ENCODE peak calls at places on chromosomes 7 and 10, in four cellular contexts. R is Daoy; X is stimulated activated CD8-positive, alpha-beta memory T cell treated with anti-CD3 and anti-CD28 coated beads, Interleukin-4, amount 100 ng/mL, for 1 hour; G is nucleus accumbens. N is an unnamed sample.

GRCh38 chr10:113679463-113680171 is at the start of gene CASP7:
- DNase-seq in R (peak), X (peak), G (peak), N (peak)

GRCh38 chr10:69409968-69410367 is 6.8 kb downstream of the TACR2 start:
- DNase-seq in R (no peak), X (no peak), G (no peak), N (no peak)

GRCh38 chr10:92181575-92181974 is 109.3 kb downstream of the CPEB3 start:
- DNase-seq in R (no peak), X (no peak), G (no peak), N (peak)

GRCh38 chr10:112183329-112184051 is at the start of gene GPAM:
- DNase-seq in R (peak), X (peak), G (peak), N (peak)

GRCh38 chr7:70498633-70499032 is 633.3 kb upstream of the GALNT17 start:
- DNase-seq in R (no peak), X (no peak), G (no peak), N (no peak)

GRCh38 chr7:151251328-151251925 is 2.9 kb upstream of the SMARCD3 start:
- DNase-seq in R (peak), X (no peak), G (peak), N (no peak)

GRCh38 chr7:925601-926000 is 28.9 kb downstream of the ADAP1 start:
- DNase-seq in R (peak), X (peak), G (no peak), N (no peak)

GRCh38 chr7:51224811-51225581 is 91.6 kb downstream of the COBL start:
- DNase-seq in R (peak), X (no peak), G (no peak), N (peak)

GRCh38 chr7:151815419-151815818 is 61.5 kb downstream of the PRKAG2 start:
- DNase-seq in R (no peak), X (no peak), G (no peak), N (no peak)

GRCh38 chr10:100291356-100291755 is 4.9 kb upstream of the BLOC1S2 start:
- DNase-seq in R (no peak), X (no peak), G (no peak), N (no peak)

GRCh38 chr7:55052726-55053431 is 34.1 kb downstream of the EGFR start:
- DNase-seq in R (peak), X (no peak), G (no peak), N (no peak)

GRCh38 chr7:157577061-157577460 is 240.3 kb downstream of the DNAJB6 start:
- DNase-seq in R (no peak), X (no peak), G (no peak), N (no peak)

GRCh38 chr7:32616625-32617024 is 121.3 kb downstream of the AVL9 start:
- DNase-seq in R (peak), X (no peak), G (no peak), N (no peak)

GRCh38 chr7:71193099-71193810 is 61.3 kb downstream of the GALNT17 start:
- DNase-seq in R (no peak), X (no peak), G (no peak), N (no peak)

GRCh38 chr10:95906675-95907453 is 911 bp upstream of the CC2D2B start:
- DNase-seq in R (peak), X (peak), G (no peak), N (peak)

GRCh38 chr7:2409745-2410414 is 6.5 kb downstream of the CHST12 start:
- DNase-seq in R (no peak), X (no peak), G (no peak), N (no peak)

GRCh38 chr7:4713183-4713784 is 31.2 kb downstream of the FOXK1 start:
- DNase-seq in R (no peak), X (no peak), G (no peak), N (no peak)

GRCh38 chr7:100819586-100819985 is 7.7 kb downstream of the EPHB4 start:
- DNase-seq in R (no peak), X (no peak), G (no peak), N (no peak)

GRCh38 chr7:101164071-101164840 is 1.1 kb downstream of the VGF start:
- DNase-seq in R (peak), X (no peak), G (no peak), N (peak)

GRCh38 chr10:112810651-112811215 is 139.3 kb upstream of the TCF7L2 start:
- DNase-seq in R (no peak), X (no peak), G (no peak), N (peak)

GRCh38 chr10:30392564-30392990 is 41.4 kb upstream of the MAP3K8 start:
- DNase-seq in R (peak), X (peak), G (no peak), N (peak)

GRCh38 chr10:60892571-60892970 is 51.4 kb downstream of the RHOBTB1 start:
- DNase-seq in R (no peak), X (no peak), G (no peak), N (no peak)

N was measured in Caco-2.